ENCODE peak calls at places on chromosomes 6 and 20, in seven cellular contexts. S is lower lobe of right lung, X is Panc1, F is cardiac muscle cell, W is ascending aorta, L is PC-9, C is right atrium auricular region. K is an unnamed sample.

GRCh38 chr6:10518461-10519216 is 2.5 kb upstream of the GCNT2 start:
- DNase-seq in S (no peak), X (no peak), F (peak; percentile 40), W (no peak), L (peak; percentile 82), C (no peak), K (peak; percentile 74)

GRCh38 chr20:53658327-53658726 is 64.7 kb upstream of the ZNF217 start:
- DNase-seq in S (no peak), X (no peak), F (no peak), W (no peak), L (no peak), C (no peak), K (no peak)

GRCh38 chr20:50715694-50716093 is 15.7 kb upstream of the PARD6B start:
- DNase-seq in S (no peak), X (no peak), F (no peak), W (no peak), L (peak; percentile 89), C (no peak), K (peak; percentile 61)

GRCh38 chr6:33826537-33826936 is 22.7 kb upstream of the MLN start:
- DNase-seq in S (no peak), X (no peak), F (no peak), W (no peak), L (no peak), C (no peak), K (no peak)

GRCh38 chr6:167855825-167856425 is 29.2 kb downstream of the AFDN start:
- DNase-seq in S (no peak), X (peak; percentile 91), F (peak; percentile 93), W (no peak), L (peak; percentile 35), C (no peak), K (peak; percentile 92)

GRCh38 chr20:11511816-11512215 is 405.9 kb upstream of the BTBD3 start:
- DNase-seq in S (no peak), X (no peak), F (peak; percentile 77), W (no peak), L (no peak), C (no peak), K (no peak)

GRCh38 chr20:50569864-50570836 is 60.0 kb downstream of the PTPN1 start:
- DNase-seq in S (no peak), X (no peak), F (peak; percentile 51), W (no peak), L (no peak), C (no peak), K (no peak)

GRCh38 chr6:125741336-125741735 is 8.1 kb upstream of the HEY2 start:
- DNase-seq in S (no peak), X (no peak), F (no peak), W (no peak), L (no peak), C (no peak), K (no peak)

GRCh38 chr6:99979953-99980352 is 14.1 kb downstream of the MCHR2 start:
- DNase-seq in S (no peak), X (no peak), F (no peak), W (no peak), L (no peak), C (no peak), K (no peak)

GRCh38 chr6:108874470-108875160 is 26.4 kb downstream of the ARMC2 start:
- DNase-seq in S (no peak), X (no peak), F (peak; percentile 82), W (no peak), L (no peak), C (no peak), K (no peak)

GRCh38 chr20:48760403-48760889 is 67.4 kb downstream of the PREX1 start:
- DNase-seq in S (no peak), X (peak; percentile 76), F (peak; percentile 47), W (no peak), L (no peak), C (no peak), K (peak; percentile 27)

DNA sequence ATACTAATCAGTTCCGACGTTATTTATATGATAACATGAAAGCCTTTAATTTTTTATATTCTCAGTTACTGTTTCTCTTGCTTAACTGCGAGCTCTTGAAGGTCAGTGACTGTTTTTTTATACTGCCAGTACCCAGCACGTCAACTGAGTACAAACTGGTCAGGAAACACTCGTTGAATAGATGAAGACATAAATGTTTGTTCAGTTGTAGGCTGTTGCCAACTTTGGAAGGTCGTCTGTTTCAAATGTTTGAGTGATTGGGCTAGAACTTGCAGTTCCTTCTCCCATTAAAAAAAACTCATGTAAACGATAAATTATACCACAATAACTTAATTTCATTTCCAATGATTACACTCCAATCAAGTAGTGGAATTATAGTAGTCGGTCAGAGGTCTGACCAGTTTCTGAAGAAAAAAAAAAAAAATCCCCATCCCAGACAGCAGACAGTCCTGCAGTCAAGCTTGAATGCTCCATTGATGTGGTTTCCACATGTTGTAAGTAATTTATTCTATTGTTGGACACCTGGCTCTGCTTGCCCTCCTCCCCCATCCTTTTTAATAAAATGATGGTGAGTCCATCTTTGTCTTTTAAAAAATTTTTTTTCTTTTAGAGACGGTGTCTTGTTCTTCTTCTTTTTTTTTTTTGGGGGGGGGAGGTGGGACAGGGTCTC is 81.1 kb downstream of the SASH1 start:
- DNase-seq in S (no peak), X (no peak), F (no peak), W (no peak), L (no peak), C (no peak), K (no peak)
- TF ChIP-seq CTCF in S (no peak), X (no peak), F (no peak), W (no peak), L (no peak), C (no peak), K (no peak)

GRCh38 chr6:7974932-7975763 is 64.6 kb upstream of the TXNDC5 start:
- DNase-seq in S (peak; percentile 59), X (peak; percentile 42), F (peak; percentile 100), W (peak; percentile 9), L (peak; percentile 94), C (peak; percentile 95), K (peak; percentile 61)

GRCh38 chr6:7976485-7977010 is 66.0 kb upstream of the TXNDC5 start:
- DNase-seq in S (no peak), X (no peak), F (no peak), W (no peak), L (no peak), C (no peak), K (no peak)

GRCh38 chr6:7973603-7974002 is 63.0 kb upstream of the TXNDC5 start:
- DNase-seq in S (no peak), X (no peak), F (no peak), W (no peak), L (peak; percentile 67), C (no peak), K (no peak)

GRCh38 chr6:7975764-7976146 is 65.2 kb upstream of the TXNDC5 start:
- DNase-seq in S (no peak), X (no peak), F (peak; percentile 60), W (no peak), L (no peak), C (peak; percentile 65), K (no peak)

DNA sequence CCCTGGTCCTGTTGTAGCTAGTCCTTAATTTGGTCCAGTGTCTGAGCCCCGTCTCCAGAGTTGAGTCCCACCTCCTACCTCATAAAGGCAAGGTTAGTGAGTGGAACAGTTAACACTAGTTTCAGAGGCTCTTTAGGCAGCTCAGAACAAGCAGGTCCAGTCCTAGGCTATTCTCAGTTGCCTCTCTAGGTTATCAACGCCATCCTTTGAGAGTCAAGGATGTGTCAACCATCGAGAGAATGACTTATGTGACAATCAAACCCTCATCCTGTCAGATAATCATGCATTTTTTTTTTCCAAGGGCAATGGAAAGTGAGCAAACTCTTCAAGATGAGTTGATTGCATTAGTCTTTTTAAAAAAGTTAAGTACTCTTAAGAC is 64.0 kb upstream of the TXNDC5 start:
- DNase-seq in S (no peak), X (no peak), F (no peak), W (no peak), L (no peak), C (no peak), K (no peak)
- H3K27ac ChIP-seq in S (peak overlapping the region; percentile 2), X (peak overlapping the region; percentile 55), F (no peak overlapping the region), W (no peak overlapping the region), L (no peak overlapping the region), C (peak overlapping the region; percentile 33), K (no peak overlapping the region)

GRCh38 chr20:32358883-32359632 is 927 bp downstream of the ASXL1 start:
- DNase-seq in S (peak; percentile 81), X (no peak), F (peak; percentile 72), W (no peak), L (no peak), C (peak; percentile 67), K (peak; percentile 37)

GRCh38 chr20:32357869-32358631 is at the start of gene ASXL1:
- DNase-seq in S (peak; percentile 98), X (peak; percentile 98), F (peak; percentile 99), W (peak; percentile 84), L (peak; percentile 86), C (peak; percentile 96), K (peak; percentile 85)

GRCh38 chr20:32360333-32360634 is 2.2 kb downstream of the ASXL1 start:
- DNase-seq in S (no peak), X (no peak), F (no peak), W (no peak), L (no peak), C (no peak), K (no peak)

GRCh38 chr20:32358632-32358882 is 426 bp downstream of the ASXL1 start:
- DNase-seq in S (no peak), X (no peak), F (no peak), W (no peak), L (no peak), C (no peak), K (no peak)

GRCh38 chr20:32359633-32360332 is 1.7 kb downstream of the ASXL1 start:
- DNase-seq in S (no peak), X (peak; percentile 24), F (peak; percentile 45), W (no peak), L (no peak), C (no peak), K (no peak)
- H3K4me1 ChIP-seq in S (peaks cover 60% of the 10 kb centered on the region), X (peaks cover 58% of the 10 kb centered on the region), F (peaks cover 22% of the 10 kb centered on the region), W (no peaks in the 10 kb centered on the region), L (peaks cover 40% of the 10 kb centered on the region), C (peaks cover 68% of the 10 kb centered on the region), K (no peaks in the 10 kb centered on the region)

GRCh38 chr6:42086665-42087050 is 36.3 kb downstream of the TAF8 start:
- DNase-seq in S (no peak), X (no peak), F (no peak), W (no peak), L (no peak), C (no peak), K (no peak)

GRCh38 chr6:42083530-42083929 is 33.2 kb downstream of the TAF8 start:
- DNase-seq in S (no peak), X (no peak), F (no peak), W (no peak), L (no peak), C (no peak), K (no peak)

GRCh38 chr6:42086046-42086664 is 35.8 kb downstream of the TAF8 start:
- DNase-seq in S (no peak), X (no peak), F (no peak), W (no peak), L (no peak), C (no peak), K (no peak)

GRCh38 chr6:42088101-42088591 is 37.8 kb downstream of the TAF8 start:
- DNase-seq in S (no peak), X (peak; percentile 51), F (peak; percentile 31), W (no peak), L (peak; percentile 95), C (peak; percentile 65), K (peak; percentile 64)

DNA sequence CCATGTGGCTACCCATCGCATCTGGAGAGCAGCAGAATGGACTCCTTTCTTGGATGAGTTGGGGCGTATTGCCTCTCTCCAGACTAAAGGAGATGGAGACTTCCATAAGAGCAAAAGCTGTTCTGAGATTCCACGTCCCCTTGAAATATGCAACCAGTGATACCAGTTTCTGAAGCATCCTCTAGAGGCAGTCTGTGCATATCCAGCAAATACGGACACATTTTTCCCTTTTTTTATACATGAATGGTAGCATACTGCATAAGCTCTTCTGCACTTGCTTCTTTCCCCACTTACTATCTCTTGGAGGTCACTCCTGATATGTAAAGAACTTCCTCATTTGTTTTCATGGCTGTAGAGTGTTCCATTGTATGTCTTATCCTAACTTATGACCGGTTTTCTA is 34.6 kb downstream of the TAF8 start:
- DNase-seq in S (no peak), X (no peak), F (no peak), W (no peak), L (no peak), C (no peak), K (no peak)
- TF ChIP-seq CTCF in S (no peak), X (no peak), F (no peak), W (no peak), L (no peak), C (no peak), K (peak; percentile 47)

K was measured in foreskin keratinocyte.